ENCODE peak calls at places on chromosomes 3 and 15, in seven cellular contexts. One of them, this sample, is unnamed.

GRCh38 chr15:52018244-52018643 is 775 bp upstream of the MAPK6 start:
- DNase-seq in lower lobe of right lung: no peak
- DNase-seq in heart left ventricle: no peak
- DNase-seq in CD4-positive, alpha-beta T cell: no peak
- DNase-seq in astrocyte: peak; percentile 59
- DNase-seq in suprapubic skin: no peak
- DNase-seq in body of pancreas: no peak
- DNase-seq in this sample: no peak

GRCh38 chr3:3023106-3023505 is 87.1 kb downstream of the IL5RA start:
- DNase-seq in lower lobe of right lung: no peak
- DNase-seq in heart left ventricle: no peak
- DNase-seq in CD4-positive, alpha-beta T cell: no peak
- DNase-seq in astrocyte: no peak
- DNase-seq in suprapubic skin: no peak
- DNase-seq in body of pancreas: no peak
- DNase-seq in this sample: no peak

GRCh38 chr3:173241727-173242126 is 100.7 kb upstream of the SPATA16 start:
- DNase-seq in lower lobe of right lung: no peak
- DNase-seq in heart left ventricle: no peak
- DNase-seq in CD4-positive, alpha-beta T cell: no peak
- DNase-seq in astrocyte: no peak
- DNase-seq in suprapubic skin: no peak
- DNase-seq in body of pancreas: no peak
- DNase-seq in this sample: no peak

GRCh38 chr3:184373422-184373821 is 4.6 kb downstream of the THPO start:
- DNase-seq in lower lobe of right lung: no peak
- DNase-seq in heart left ventricle: no peak
- DNase-seq in CD4-positive, alpha-beta T cell: no peak
- DNase-seq in astrocyte: peak; percentile 33
- DNase-seq in suprapubic skin: peak; percentile 68
- DNase-seq in body of pancreas: no peak
- DNase-seq in this sample: no peak

GRCh38 chr3:123404391-123404790 is 44.5 kb downstream of the ADCY5 start:
- DNase-seq in lower lobe of right lung: no peak
- DNase-seq in heart left ventricle: peak; percentile 16
- DNase-seq in CD4-positive, alpha-beta T cell: no peak
- DNase-seq in astrocyte: no peak
- DNase-seq in suprapubic skin: no peak
- DNase-seq in body of pancreas: no peak
- DNase-seq in this sample: no peak

GRCh38 chr3:29346828-29347227 is 66.0 kb downstream of the RBMS3 start:
- DNase-seq in lower lobe of right lung: no peak
- DNase-seq in heart left ventricle: no peak
- DNase-seq in CD4-positive, alpha-beta T cell: no peak
- DNase-seq in astrocyte: peak; percentile 76
- DNase-seq in suprapubic skin: no peak
- DNase-seq in body of pancreas: no peak
- DNase-seq in this sample: no peak

GRCh38 chr3:24405057-24405456 is 89.6 kb downstream of the THRB start:
- DNase-seq in lower lobe of right lung: no peak
- DNase-seq in heart left ventricle: no peak
- DNase-seq in CD4-positive, alpha-beta T cell: no peak
- DNase-seq in astrocyte: no peak
- DNase-seq in suprapubic skin: no peak
- DNase-seq in body of pancreas: no peak
- DNase-seq in this sample: no peak

GRCh38 chr3:59566481-59566975 is 516.7 kb upstream of the CFAP20DC start:
- DNase-seq in lower lobe of right lung: no peak
- DNase-seq in heart left ventricle: no peak
- DNase-seq in CD4-positive, alpha-beta T cell: no peak
- DNase-seq in astrocyte: no peak
- DNase-seq in suprapubic skin: no peak
- DNase-seq in body of pancreas: no peak
- DNase-seq in this sample: no peak

GRCh38 chr15:58212909-58213526 is 74.8 kb downstream of the AQP9 start:
- DNase-seq in lower lobe of right lung: no peak
- DNase-seq in heart left ventricle: no peak
- DNase-seq in CD4-positive, alpha-beta T cell: no peak
- DNase-seq in astrocyte: no peak
- DNase-seq in suprapubic skin: no peak
- DNase-seq in body of pancreas: no peak
- DNase-seq in this sample: no peak

GRCh38 chr3:38966956-38967795 is 84.6 kb downstream of the SCN11A start:
- DNase-seq in lower lobe of right lung: no peak
- DNase-seq in heart left ventricle: no peak
- DNase-seq in CD4-positive, alpha-beta T cell: no peak
- DNase-seq in astrocyte: no peak
- DNase-seq in suprapubic skin: no peak
- DNase-seq in body of pancreas: no peak
- DNase-seq in this sample: no peak

GRCh38 chr3:111566844-111567243 is 24.8 kb downstream of the CD96 start:
- DNase-seq in lower lobe of right lung: no peak
- DNase-seq in heart left ventricle: no peak
- DNase-seq in CD4-positive, alpha-beta T cell: no peak
- DNase-seq in astrocyte: no peak
- DNase-seq in suprapubic skin: no peak
- DNase-seq in body of pancreas: no peak
- DNase-seq in this sample: no peak

GRCh38 chr15:85579957-85580694 is 199.7 kb downstream of the AKAP13 start:
- DNase-seq in lower lobe of right lung: no peak
- DNase-seq in heart left ventricle: peak; percentile 54
- DNase-seq in CD4-positive, alpha-beta T cell: no peak
- DNase-seq in astrocyte: peak; percentile 67
- DNase-seq in suprapubic skin: no peak
- DNase-seq in body of pancreas: peak; percentile 67
- DNase-seq in this sample: peak; percentile 79

GRCh38 chr3:128878011-128878457 is 1.4 kb upstream of the ACAD9 start:
- DNase-seq in lower lobe of right lung: no peak
- DNase-seq in heart left ventricle: no peak
- DNase-seq in CD4-positive, alpha-beta T cell: no peak
- DNase-seq in astrocyte: no peak
- DNase-seq in suprapubic skin: no peak
- DNase-seq in body of pancreas: no peak
- DNase-seq in this sample: no peak

GRCh38 chr15:98282656-98283332 is 322.3 kb downstream of the ARRDC4 start:
- DNase-seq in lower lobe of right lung: no peak
- DNase-seq in heart left ventricle: no peak
- DNase-seq in CD4-positive, alpha-beta T cell: no peak
- DNase-seq in astrocyte: no peak
- DNase-seq in suprapubic skin: no peak
- DNase-seq in body of pancreas: no peak
- DNase-seq in this sample: no peak

GRCh38 chr3:45139372-45139894 is 6.7 kb downstream of the CDCP1 start:
- DNase-seq in lower lobe of right lung: no peak
- DNase-seq in heart left ventricle: no peak
- DNase-seq in CD4-positive, alpha-beta T cell: no peak
- DNase-seq in astrocyte: no peak
- DNase-seq in suprapubic skin: no peak
- DNase-seq in body of pancreas: no peak
- DNase-seq in this sample: no peak

GRCh38 chr3:39146611-39147373 is 6.6 kb downstream of the CSRNP1 start:
- DNase-seq in lower lobe of right lung: peak; percentile 81
- DNase-seq in heart left ventricle: peak; percentile 75
- DNase-seq in CD4-positive, alpha-beta T cell: peak; percentile 54
- DNase-seq in astrocyte: peak; percentile 98
- DNase-seq in suprapubic skin: peak; percentile 88
- DNase-seq in body of pancreas: peak; percentile 59
- DNase-seq in this sample: peak; percentile 84

GRCh38 chr15:90449206-90449735 is 61.2 kb downstream of the IQGAP1 start:
- DNase-seq in lower lobe of right lung: no peak
- DNase-seq in heart left ventricle: no peak
- DNase-seq in CD4-positive, alpha-beta T cell: no peak
- DNase-seq in astrocyte: peak; percentile 29
- DNase-seq in suprapubic skin: no peak
- DNase-seq in body of pancreas: no peak
- DNase-seq in this sample: no peak

GRCh38 chr3:86788371-86788770 is 202.6 kb downstream of the VGLL3 start:
- DNase-seq in lower lobe of right lung: no peak
- DNase-seq in heart left ventricle: no peak
- DNase-seq in CD4-positive, alpha-beta T cell: no peak
- DNase-seq in astrocyte: peak; percentile 50
- DNase-seq in suprapubic skin: no peak
- DNase-seq in body of pancreas: no peak
- DNase-seq in this sample: no peak

GRCh38 chr3:86782271-86782670 is 208.7 kb downstream of the VGLL3 start:
- DNase-seq in lower lobe of right lung: no peak
- DNase-seq in heart left ventricle: no peak
- DNase-seq in CD4-positive, alpha-beta T cell: no peak
- DNase-seq in astrocyte: no peak
- DNase-seq in suprapubic skin: no peak
- DNase-seq in body of pancreas: no peak
- DNase-seq in this sample: no peak

GRCh38 chr3:86782860-86783259 is 208.1 kb downstream of the VGLL3 start:
- DNase-seq in lower lobe of right lung: no peak
- DNase-seq in heart left ventricle: no peak
- DNase-seq in CD4-positive, alpha-beta T cell: no peak
- DNase-seq in astrocyte: no peak
- DNase-seq in suprapubic skin: no peak
- DNase-seq in body of pancreas: no peak
- DNase-seq in this sample: no peak

GRCh38 chr3:86787091-86787490 is 203.9 kb downstream of the VGLL3 start:
- DNase-seq in lower lobe of right lung: no peak
- DNase-seq in heart left ventricle: no peak
- DNase-seq in CD4-positive, alpha-beta T cell: no peak
- DNase-seq in astrocyte: peak; percentile 78
- DNase-seq in suprapubic skin: no peak
- DNase-seq in body of pancreas: no peak
- DNase-seq in this sample: no peak

GRCh38 chr3:86785381-86785780 is 205.6 kb downstream of the VGLL3 start:
- DNase-seq in lower lobe of right lung: no peak
- DNase-seq in heart left ventricle: no peak
- DNase-seq in CD4-positive, alpha-beta T cell: no peak
- DNase-seq in astrocyte: peak; percentile 33
- DNase-seq in suprapubic skin: no peak
- DNase-seq in body of pancreas: no peak
- DNase-seq in this sample: no peak
- TF ChIP-seq CTCF in lower lobe of right lung: no peak
- TF ChIP-seq CTCF in heart left ventricle: no peak
- TF ChIP-seq CTCF in CD4-positive, alpha-beta T cell: no peak
- TF ChIP-seq CTCF in astrocyte: peak; percentile 26
- TF ChIP-seq CTCF in suprapubic skin: no peak
- TF ChIP-seq CTCF in body of pancreas: peak; percentile 20
- TF ChIP-seq CTCF in this sample: no peak

GRCh38 chr15:73389971-73390544 is 21.3 kb upstream of the HCN4 start:
- DNase-seq in lower lobe of right lung: no peak
- DNase-seq in heart left ventricle: no peak
- DNase-seq in CD4-positive, alpha-beta T cell: no peak
- DNase-seq in astrocyte: no peak
- DNase-seq in suprapubic skin: no peak
- DNase-seq in body of pancreas: no peak
- DNase-seq in this sample: peak; percentile 26
- H3K27me3 ChIP-seq in lower lobe of right lung: no peaks in the 10 kb centered on the region
- H3K27me3 ChIP-seq in heart left ventricle: no peaks in the 10 kb centered on the region
- H3K27me3 ChIP-seq in CD4-positive, alpha-beta T cell: peaks cover 3% of the 10 kb centered on the region
- H3K27me3 ChIP-seq in astrocyte: peaks cover 13% of the 10 kb centered on the region
- H3K27me3 ChIP-seq in suprapubic skin: peaks cover 50% of the 10 kb centered on the region
- H3K27me3 ChIP-seq in body of pancreas: no peaks in the 10 kb centered on the region
- H3K27me3 ChIP-seq in this sample: no peaks in the 10 kb centered on the region

DNA sequence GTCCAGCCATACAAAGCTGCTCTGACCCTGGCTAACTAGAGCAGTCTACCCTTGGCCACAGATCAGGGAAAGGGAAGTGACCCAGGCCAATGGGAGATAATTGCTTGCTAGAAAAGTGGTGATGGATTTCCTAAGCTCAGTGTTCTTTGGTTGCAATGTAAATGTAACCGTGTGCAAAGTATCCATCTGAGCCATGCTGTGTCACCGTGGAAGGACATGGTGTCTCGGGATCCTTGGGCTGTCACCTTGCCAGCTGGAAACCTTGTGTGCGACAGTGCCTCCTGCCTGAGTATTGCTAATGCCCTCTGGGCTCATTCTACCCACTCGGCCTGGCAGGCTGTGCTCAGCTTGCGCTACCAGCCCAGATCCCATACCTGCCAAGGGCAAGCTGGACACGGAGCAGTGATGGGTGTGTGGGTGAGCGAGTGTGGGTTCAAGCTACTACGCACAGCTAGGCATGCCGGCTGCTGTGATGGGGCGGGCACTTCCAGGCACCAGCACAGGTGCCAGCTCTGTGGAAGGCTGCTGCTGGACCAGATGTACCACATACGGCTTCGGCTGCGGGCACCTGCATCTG is 10.7 kb upstream of the SIAH2 start:
- DNase-seq in lower lobe of right lung: no peak
- DNase-seq in heart left ventricle: no peak
- DNase-seq in CD4-positive, alpha-beta T cell: no peak
- DNase-seq in astrocyte: no peak
- DNase-seq in suprapubic skin: no peak
- DNase-seq in body of pancreas: no peak
- DNase-seq in this sample: no peak
- TF ChIP-seq CTCF in lower lobe of right lung: no peak
- TF ChIP-seq CTCF in heart left ventricle: no peak
- TF ChIP-seq CTCF in CD4-positive, alpha-beta T cell: no peak
- TF ChIP-seq CTCF in astrocyte: no peak
- TF ChIP-seq CTCF in suprapubic skin: no peak
- TF ChIP-seq CTCF in body of pancreas: no peak
- TF ChIP-seq CTCF in this sample: no peak

GRCh38 chr15:66110788-66111187 is 142.8 kb downstream of the MEGF11 start:
- DNase-seq in lower lobe of right lung: no peak
- DNase-seq in heart left ventricle: no peak
- DNase-seq in CD4-positive, alpha-beta T cell: no peak
- DNase-seq in astrocyte: no peak
- DNase-seq in suprapubic skin: no peak
- DNase-seq in body of pancreas: no peak
- DNase-seq in this sample: no peak

GRCh38 chr15:66117841-66118240 is 135.7 kb downstream of the MEGF11 start:
- DNase-seq in lower lobe of right lung: no peak
- DNase-seq in heart left ventricle: no peak
- DNase-seq in CD4-positive, alpha-beta T cell: no peak
- DNase-seq in astrocyte: no peak
- DNase-seq in suprapubic skin: no peak
- DNase-seq in body of pancreas: no peak
- DNase-seq in this sample: no peak

GRCh38 chr15:66115568-66116206 is 137.9 kb downstream of the MEGF11 start:
- DNase-seq in lower lobe of right lung: no peak
- DNase-seq in heart left ventricle: no peak
- DNase-seq in CD4-positive, alpha-beta T cell: peak; percentile 68
- DNase-seq in astrocyte: no peak
- DNase-seq in suprapubic skin: no peak
- DNase-seq in body of pancreas: no peak
- DNase-seq in this sample: peak; percentile 25

GRCh38 chr15:66112388-66112787 is 141.2 kb downstream of the MEGF11 start:
- DNase-seq in lower lobe of right lung: no peak
- DNase-seq in heart left ventricle: no peak
- DNase-seq in CD4-positive, alpha-beta T cell: no peak
- DNase-seq in astrocyte: no peak
- DNase-seq in suprapubic skin: no peak
- DNase-seq in body of pancreas: no peak
- DNase-seq in this sample: no peak

DNA sequence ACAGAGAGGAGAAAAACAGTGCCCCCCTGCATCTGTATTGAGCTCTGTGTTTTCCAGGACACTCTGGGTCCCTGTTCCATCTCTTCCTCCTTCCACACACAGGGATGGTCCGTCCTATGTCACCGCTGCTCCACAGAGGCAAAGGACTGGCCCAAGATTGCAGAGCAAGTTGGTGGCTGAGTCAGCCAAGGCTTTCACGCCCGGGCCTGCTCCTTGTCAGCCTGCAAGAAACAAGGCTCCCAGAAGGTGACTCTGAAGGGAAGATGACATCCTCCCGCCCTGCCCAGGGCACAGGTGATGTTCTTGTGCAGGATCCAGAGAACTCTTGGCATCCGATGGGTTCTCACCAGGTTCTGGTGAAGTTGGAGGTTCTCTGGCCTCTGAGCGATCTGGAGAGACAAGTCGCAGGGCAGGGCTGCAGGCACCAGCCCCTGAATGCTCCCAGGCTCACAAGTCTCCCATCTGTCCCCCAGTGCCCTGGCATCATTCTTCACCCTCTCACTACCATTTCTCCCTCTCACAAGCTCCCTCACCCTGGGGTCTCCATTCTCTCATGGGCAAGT is 138.6 kb downstream of the MEGF11 start:
- DNase-seq in lower lobe of right lung: no peak
- DNase-seq in heart left ventricle: no peak
- DNase-seq in CD4-positive, alpha-beta T cell: no peak
- DNase-seq in astrocyte: no peak
- DNase-seq in suprapubic skin: no peak
- DNase-seq in body of pancreas: no peak
- DNase-seq in this sample: no peak
- H3K27me3 ChIP-seq in lower lobe of right lung: peaks cover 7% of the 10 kb centered on the region
- H3K27me3 ChIP-seq in heart left ventricle: no peaks in the 10 kb centered on the region
- H3K27me3 ChIP-seq in CD4-positive, alpha-beta T cell: no peaks in the 10 kb centered on the region
- H3K27me3 ChIP-seq in astrocyte: peaks cover 8% of the 10 kb centered on the region
- H3K27me3 ChIP-seq in suprapubic skin: peaks cover 3% of the 10 kb centered on the region
- H3K27me3 ChIP-seq in body of pancreas: no peaks in the 10 kb centered on the region
- H3K27me3 ChIP-seq in this sample: no peaks in the 10 kb centered on the region

This sample was measured in colonic mucosa.